ENCODE peak calls at places on chromosomes 6 and 20, in four cellular contexts. One of them, this sample, is unnamed.

GRCh38 chr20:667351-668034 is 8.1 kb downstream of the SCRT2 start:
- DNase-seq in tibial artery: no peak
- DNase-seq in heart right ventricle: peak
- DNase-seq in heart left ventricle: peak
- DNase-seq in this sample: peak

GRCh38 chr6:90284236-90284744 is 12.4 kb downstream of the BACH2 start:
- DNase-seq in tibial artery: no peak
- DNase-seq in heart right ventricle: no peak
- DNase-seq in heart left ventricle: no peak
- DNase-seq in this sample: no peak

GRCh38 chr6:28537065-28537464 is 11.4 kb downstream of the GPX5 start:
- DNase-seq in tibial artery: no peak
- DNase-seq in heart right ventricle: no peak
- DNase-seq in heart left ventricle: no peak
- DNase-seq in this sample: no peak

GRCh38 chr6:149488815-149489214 is 4.0 kb upstream of the ZC3H12D start:
- DNase-seq in tibial artery: no peak
- DNase-seq in heart right ventricle: no peak
- DNase-seq in heart left ventricle: no peak
- DNase-seq in this sample: no peak

GRCh38 chr6:35675871-35676459 is 12.8 kb downstream of the FKBP5 start:
- DNase-seq in tibial artery: no peak
- DNase-seq in heart right ventricle: no peak
- DNase-seq in heart left ventricle: no peak
- DNase-seq in this sample: no peak

GRCh38 chr20:50645253-50646068 is 45.9 kb downstream of the RIPOR3 start:
- DNase-seq in tibial artery: peak
- DNase-seq in heart right ventricle: peak
- DNase-seq in heart left ventricle: peak
- DNase-seq in this sample: peak

GRCh38 chr6:1910621-1911407 is 301.1 kb downstream of the FOXC1 start:
- DNase-seq in tibial artery: no peak
- DNase-seq in heart right ventricle: no peak
- DNase-seq in heart left ventricle: no peak
- DNase-seq in this sample: no peak

GRCh38 chr6:149137594-149137993 is 179.9 kb upstream of the TAB2 start:
- DNase-seq in tibial artery: no peak
- DNase-seq in heart right ventricle: no peak
- DNase-seq in heart left ventricle: no peak
- DNase-seq in this sample: no peak

GRCh38 chr6:156617376-156617775 is 159.8 kb upstream of the ARID1B start:
- DNase-seq in tibial artery: no peak
- DNase-seq in heart right ventricle: no peak
- DNase-seq in heart left ventricle: no peak
- DNase-seq in this sample: peak

GRCh38 chr6:97765480-97765879 is 482.5 kb upstream of the MMS22L start:
- DNase-seq in tibial artery: no peak
- DNase-seq in heart right ventricle: no peak
- DNase-seq in heart left ventricle: no peak
- DNase-seq in this sample: no peak

GRCh38 chr6:144898741-144899140 is 613.6 kb downstream of the UTRN start:
- DNase-seq in tibial artery: no peak
- DNase-seq in heart right ventricle: no peak
- DNase-seq in heart left ventricle: no peak
- DNase-seq in this sample: no peak

GRCh38 chr20:37202267-37202943 is 23.1 kb upstream of the MROH8 start:
- DNase-seq in tibial artery: no peak
- DNase-seq in heart right ventricle: no peak
- DNase-seq in heart left ventricle: no peak
- DNase-seq in this sample: no peak

GRCh38 chr20:63322923-63323253 is 29.9 kb downstream of the COL20A1 start:
- DNase-seq in tibial artery: no peak
- DNase-seq in heart right ventricle: no peak
- DNase-seq in heart left ventricle: peak
- DNase-seq in this sample: peak

GRCh38 chr6:84798257-84798656 is 33.9 kb upstream of the TBX18 start:
- DNase-seq in tibial artery: no peak
- DNase-seq in heart right ventricle: no peak
- DNase-seq in heart left ventricle: no peak
- DNase-seq in this sample: no peak

GRCh38 chr6:156890627-156891300 is 113.6 kb downstream of the ARID1B start:
- DNase-seq in tibial artery: no peak
- DNase-seq in heart right ventricle: no peak
- DNase-seq in heart left ventricle: no peak
- DNase-seq in this sample: no peak

GRCh38 chr6:122692175-122692598 is 82.0 kb downstream of the PKIB start:
- DNase-seq in tibial artery: no peak
- DNase-seq in heart right ventricle: no peak
- DNase-seq in heart left ventricle: no peak
- DNase-seq in this sample: no peak

GRCh38 chr6:122838060-122838780 is 49.2 kb downstream of the SMPDL3A start:
- DNase-seq in tibial artery: no peak
- DNase-seq in heart right ventricle: no peak
- DNase-seq in heart left ventricle: no peak
- DNase-seq in this sample: no peak

GRCh38 chr6:73870907-73871306 is 174.9 kb downstream of the CD109 start:
- DNase-seq in tibial artery: no peak
- DNase-seq in heart right ventricle: no peak
- DNase-seq in heart left ventricle: no peak
- DNase-seq in this sample: no peak

GRCh38 chr20:48897298-48898044 is 24.0 kb upstream of the ARFGEF2 start:
- DNase-seq in tibial artery: peak
- DNase-seq in heart right ventricle: no peak
- DNase-seq in heart left ventricle: no peak
- DNase-seq in this sample: no peak

GRCh38 chr20:61599061-61599930 is 347.2 kb downstream of the CDH4 start:
- DNase-seq in tibial artery: no peak
- DNase-seq in heart right ventricle: no peak
- DNase-seq in heart left ventricle: no peak
- DNase-seq in this sample: no peak

GRCh38 chr6:157530724-157531168 is 149.8 kb downstream of the ZDHHC14 start:
- DNase-seq in tibial artery: no peak
- DNase-seq in heart right ventricle: no peak
- DNase-seq in heart left ventricle: no peak
- DNase-seq in this sample: no peak

GRCh38 chr6:26233608-26234420 is 131.2 kb upstream of the BTN3A2 start:
- DNase-seq in tibial artery: peak
- DNase-seq in heart right ventricle: no peak
- DNase-seq in heart left ventricle: peak
- DNase-seq in this sample: peak

GRCh38 chr6:106477790-106478189 is 117.3 kb downstream of the CRYBG1 start:
- DNase-seq in tibial artery: no peak
- DNase-seq in heart right ventricle: no peak
- DNase-seq in heart left ventricle: no peak
- DNase-seq in this sample: no peak

DNA sequence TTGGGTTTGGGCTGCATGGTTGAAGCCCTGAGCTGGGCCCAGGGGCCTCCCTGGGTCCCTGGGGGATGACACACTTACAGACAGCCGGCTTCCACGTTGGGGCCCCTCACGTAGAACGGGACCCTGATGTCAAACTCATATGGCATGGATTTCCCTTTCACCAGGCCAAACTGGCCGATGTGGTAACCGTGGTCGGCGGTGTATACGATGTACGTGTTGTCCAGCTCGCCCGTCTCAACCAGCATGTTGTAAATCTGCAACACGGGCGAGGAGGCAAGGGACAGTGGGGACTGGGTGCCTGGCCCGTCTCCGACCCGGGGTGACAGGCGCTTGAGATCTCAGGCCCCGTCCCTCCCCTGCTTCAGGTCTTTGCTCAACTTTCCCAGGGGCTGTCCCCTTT is 102.4 kb downstream of the SULF2 start:
- DNase-seq in tibial artery: no peak
- DNase-seq in heart right ventricle: no peak
- DNase-seq in heart left ventricle: no peak
- DNase-seq in this sample: no peak
- H3K27ac ChIP-seq in tibial artery: no peak
- H3K27ac ChIP-seq in heart right ventricle: no peak
- H3K27ac ChIP-seq in heart left ventricle: no peak
- H3K27ac ChIP-seq in this sample: no peak

DNA sequence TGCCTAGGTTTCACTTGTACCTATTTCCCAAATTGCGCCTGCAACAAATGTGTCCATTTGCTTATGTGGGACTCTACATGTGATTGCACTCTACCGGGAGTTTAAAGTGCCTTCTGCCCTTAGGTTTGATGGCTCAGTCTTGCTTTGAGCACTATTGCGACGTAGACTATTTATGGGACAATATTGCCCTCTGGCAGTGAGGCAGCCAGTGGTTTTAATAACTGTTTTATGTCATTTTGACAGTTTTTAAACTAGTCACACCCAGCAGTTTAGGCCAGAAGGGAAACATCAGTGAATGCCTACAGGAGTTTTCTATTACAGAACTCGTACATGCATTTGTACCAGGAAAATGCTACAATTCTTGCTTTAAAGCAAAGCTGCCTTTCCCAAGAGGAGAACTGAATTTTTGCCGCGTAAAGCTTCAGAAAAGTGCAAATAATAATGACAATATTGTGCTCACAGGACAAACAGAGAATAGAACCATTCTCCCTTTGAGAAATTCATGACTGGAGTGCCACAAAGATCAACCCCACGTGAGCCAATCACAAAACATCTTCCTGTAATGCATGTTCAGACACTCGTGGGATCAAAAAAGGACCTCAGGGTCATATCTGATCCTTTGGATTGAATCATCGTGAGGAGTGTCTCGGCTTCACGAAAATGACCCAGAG is 813.6 kb downstream of the KIF16B start:
- DNase-seq in tibial artery: no peak
- DNase-seq in heart right ventricle: no peak
- DNase-seq in heart left ventricle: no peak
- DNase-seq in this sample: no peak
- H3K27ac ChIP-seq in tibial artery: no peak
- H3K27ac ChIP-seq in heart right ventricle: no peak
- H3K27ac ChIP-seq in heart left ventricle: no peak
- H3K27ac ChIP-seq in this sample: no peak

GRCh38 chr6:43481591-43482242 is 4.3 kb downstream of the TJAP1 start:
- DNase-seq in tibial artery: no peak
- DNase-seq in heart right ventricle: no peak
- DNase-seq in heart left ventricle: no peak
- DNase-seq in this sample: no peak
- H3K27ac ChIP-seq in tibial artery: no peak
- H3K27ac ChIP-seq in heart right ventricle: no peak
- H3K27ac ChIP-seq in heart left ventricle: no peak
- H3K27ac ChIP-seq in this sample: no peak

DNA sequence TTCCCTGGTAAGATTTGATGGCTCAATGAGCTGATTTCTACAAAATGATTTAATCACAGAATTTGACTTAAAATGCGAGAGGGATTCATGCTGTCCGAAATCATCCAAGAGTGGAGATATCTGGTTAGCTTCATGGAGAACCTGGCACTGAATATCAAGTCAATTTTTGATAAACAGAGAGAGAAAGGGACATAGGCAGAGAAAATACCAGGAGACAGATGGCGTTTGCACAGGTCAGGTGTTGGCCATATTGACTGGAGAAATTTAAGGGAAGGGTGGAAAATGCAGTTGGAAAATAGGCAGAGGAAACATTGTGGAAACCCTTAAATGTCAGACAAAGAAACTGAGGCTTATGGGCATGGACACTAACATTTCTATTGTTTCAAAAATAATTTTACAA is 47.0 kb downstream of the BCAS1 start:
- DNase-seq in tibial artery: no peak
- DNase-seq in heart right ventricle: no peak
- DNase-seq in heart left ventricle: no peak
- DNase-seq in this sample: no peak
- H3K27ac ChIP-seq in tibial artery: no peak
- H3K27ac ChIP-seq in heart right ventricle: no peak
- H3K27ac ChIP-seq in heart left ventricle: no peak
- H3K27ac ChIP-seq in this sample: no peak

GRCh38 chr6:167679137-167679736 is 147.5 kb upstream of the AFDN start:
- DNase-seq in tibial artery: peak
- DNase-seq in heart right ventricle: no peak
- DNase-seq in heart left ventricle: no peak
- DNase-seq in this sample: no peak

GRCh38 chr6:167676000-167676665 is 150.6 kb upstream of the AFDN start:
- DNase-seq in tibial artery: peak
- DNase-seq in heart right ventricle: no peak
- DNase-seq in heart left ventricle: peak
- DNase-seq in this sample: no peak

GRCh38 chr6:167676666-167677421 is 149.9 kb upstream of the AFDN start:
- DNase-seq in tibial artery: peak
- DNase-seq in heart right ventricle: no peak
- DNase-seq in heart left ventricle: peak
- DNase-seq in this sample: peak

GRCh38 chr6:167678102-167679101 is 148.3 kb upstream of the AFDN start:
- DNase-seq in tibial artery: no peak
- DNase-seq in heart right ventricle: peak
- DNase-seq in heart left ventricle: peak
- DNase-seq in this sample: peak

DNA sequence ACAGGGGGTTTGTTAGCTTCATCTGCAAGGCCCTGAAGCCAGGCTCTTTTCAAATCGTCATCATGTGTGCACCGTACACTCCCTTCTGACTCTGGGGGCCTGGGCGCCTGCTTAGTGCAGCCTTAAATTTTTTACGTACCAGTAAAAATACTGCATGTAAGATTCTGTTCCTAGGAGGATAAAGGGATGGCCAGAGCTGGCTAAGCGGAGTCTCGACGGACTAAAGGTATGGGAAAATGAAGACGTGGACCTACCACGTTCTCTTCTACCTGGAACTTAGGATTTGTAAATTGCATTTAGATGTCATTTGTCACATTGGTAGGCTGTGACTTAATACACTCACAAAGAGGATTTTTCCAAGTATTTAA is 149.3 kb upstream of the AFDN start:
- DNase-seq in tibial artery: no peak
- DNase-seq in heart right ventricle: no peak
- DNase-seq in heart left ventricle: no peak
- DNase-seq in this sample: no peak
- H3K27ac ChIP-seq in tibial artery: no peak
- H3K27ac ChIP-seq in heart right ventricle: no peak
- H3K27ac ChIP-seq in heart left ventricle: no peak
- H3K27ac ChIP-seq in this sample: no peak

DNA sequence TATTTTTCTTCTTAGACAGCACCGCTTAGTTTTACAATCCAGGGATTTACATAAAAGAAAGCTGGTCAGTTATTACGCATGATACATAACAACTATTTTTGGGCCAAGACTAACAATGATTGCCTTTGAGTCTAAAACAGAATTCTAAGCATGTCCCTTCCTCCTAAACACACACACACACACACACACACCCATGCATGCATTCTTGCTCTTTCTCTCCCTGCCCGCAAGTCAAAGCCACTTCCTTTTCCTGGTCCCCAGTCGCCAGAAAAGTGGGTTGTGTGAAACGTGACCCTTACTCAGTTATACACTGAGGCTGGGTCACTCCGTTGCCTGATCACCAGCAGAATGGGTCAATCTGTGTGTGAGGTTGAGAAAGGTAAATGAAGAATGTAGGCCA is 31.4 kb downstream of the FYN start:
- DNase-seq in tibial artery: no peak
- DNase-seq in heart right ventricle: no peak
- DNase-seq in heart left ventricle: peak
- DNase-seq in this sample: no peak
- H3K27ac ChIP-seq in tibial artery: no peak
- H3K27ac ChIP-seq in heart right ventricle: peak
- H3K27ac ChIP-seq in heart left ventricle: no peak
- H3K27ac ChIP-seq in this sample: no peak

This sample was measured in right cardiac atrium.